ENCODE peak calls at places on chromosome 6, in eight cellular contexts. U is osteoblast; Q is CD8-positive, alpha-beta T cell; Y is endodermal cell; P is ovary; D is GM12864; H is IMR-90; N is transverse colon. L is an unnamed sample.

GRCh38 chr6:30543824-30544223 is 12.5 kb downstream of the GNL1 start:
- DNase-seq in U (no peak), Q (peak; percentile 37), Y (peak; percentile 5), P (no peak), D (no peak), H (no peak), N (no peak), L (no peak)

GRCh38 chr6:29626948-29627761 is 5.8 kb downstream of the GABBR1 start:
- DNase-seq in U (peak; percentile 85), Q (no peak), Y (peak; percentile 70), P (peak; percentile 40), D (no peak), H (no peak), N (no peak), L (no peak)

GRCh38 chr6:161349886-161350285 is 76.0 kb upstream of the AGPAT4 start:
- DNase-seq in U (no peak), Q (no peak), Y (no peak), P (no peak), D (no peak), H (no peak), N (no peak), L (no peak)

GRCh38 chr6:41596807-41597206 is 41.5 kb upstream of the MDFI start:
- DNase-seq in U (no peak), Q (no peak), Y (no peak), P (no peak), D (no peak), H (no peak), N (no peak), L (no peak)

GRCh38 chr6:105432797-105433196 is 29.9 kb upstream of the PREP start:
- DNase-seq in U (peak; percentile 48), Q (no peak), Y (no peak), P (no peak), D (no peak), H (peak; percentile 83), N (no peak), L (no peak)

GRCh38 chr6:109197061-109197460 is 101.8 kb downstream of the CEP57L1 start:
- DNase-seq in U (peak; percentile 27), Q (no peak), Y (no peak), P (no peak), D (no peak), H (no peak), N (no peak), L (no peak)

GRCh38 chr6:125858427-125859320 is 67.9 kb downstream of the NCOA7 start:
- DNase-seq in U (peak; percentile 81), Q (peak; percentile 6), Y (peak; percentile 92), P (peak; percentile 57), D (peak; percentile 8), H (peak; percentile 80), N (peak; percentile 65), L (no peak)

GRCh38 chr6:17098538-17098937 is 3.3 kb upstream of the STMND1 start:
- DNase-seq in U (no peak), Q (no peak), Y (peak; percentile 57), P (no peak), D (no peak), H (peak; percentile 47), N (no peak), L (no peak)

GRCh38 chr6:7910298-7910653 is 312 bp downstream of the TXNDC5 start:
- DNase-seq in U (peak; percentile 93), Q (no peak), Y (no peak), P (no peak), D (no peak), H (no peak), N (no peak), L (no peak)

GRCh38 chr6:111657146-111657545 is 51.5 kb upstream of the TRAF3IP2 start:
- DNase-seq in U (no peak), Q (no peak), Y (no peak), P (no peak), D (no peak), H (peak; percentile 74), N (no peak), L (no peak)

GRCh38 chr6:90468859-90469258 is 118.0 kb downstream of the MAP3K7 start:
- DNase-seq in U (no peak), Q (no peak), Y (no peak), P (no peak), D (no peak), H (no peak), N (no peak), L (no peak)

GRCh38 chr6:154466139-154466538 is 44.3 kb downstream of the CNKSR3 start:
- DNase-seq in U (no peak), Q (no peak), Y (no peak), P (no peak), D (no peak), H (no peak), N (no peak), L (no peak)

GRCh38 chr6:17907467-17908229 is 79.8 kb downstream of the KIF13A start:
- DNase-seq in U (peak; percentile 69), Q (no peak), Y (no peak), P (peak; percentile 75), D (no peak), H (peak; percentile 100), N (peak; percentile 61), L (peak; percentile 61)

GRCh38 chr6:160750276-160750689 is 48.2 kb downstream of the PLG start:
- DNase-seq in U (peak; percentile 15), Q (no peak), Y (peak; percentile 90), P (no peak), D (no peak), H (no peak), N (no peak), L (no peak)

DNA sequence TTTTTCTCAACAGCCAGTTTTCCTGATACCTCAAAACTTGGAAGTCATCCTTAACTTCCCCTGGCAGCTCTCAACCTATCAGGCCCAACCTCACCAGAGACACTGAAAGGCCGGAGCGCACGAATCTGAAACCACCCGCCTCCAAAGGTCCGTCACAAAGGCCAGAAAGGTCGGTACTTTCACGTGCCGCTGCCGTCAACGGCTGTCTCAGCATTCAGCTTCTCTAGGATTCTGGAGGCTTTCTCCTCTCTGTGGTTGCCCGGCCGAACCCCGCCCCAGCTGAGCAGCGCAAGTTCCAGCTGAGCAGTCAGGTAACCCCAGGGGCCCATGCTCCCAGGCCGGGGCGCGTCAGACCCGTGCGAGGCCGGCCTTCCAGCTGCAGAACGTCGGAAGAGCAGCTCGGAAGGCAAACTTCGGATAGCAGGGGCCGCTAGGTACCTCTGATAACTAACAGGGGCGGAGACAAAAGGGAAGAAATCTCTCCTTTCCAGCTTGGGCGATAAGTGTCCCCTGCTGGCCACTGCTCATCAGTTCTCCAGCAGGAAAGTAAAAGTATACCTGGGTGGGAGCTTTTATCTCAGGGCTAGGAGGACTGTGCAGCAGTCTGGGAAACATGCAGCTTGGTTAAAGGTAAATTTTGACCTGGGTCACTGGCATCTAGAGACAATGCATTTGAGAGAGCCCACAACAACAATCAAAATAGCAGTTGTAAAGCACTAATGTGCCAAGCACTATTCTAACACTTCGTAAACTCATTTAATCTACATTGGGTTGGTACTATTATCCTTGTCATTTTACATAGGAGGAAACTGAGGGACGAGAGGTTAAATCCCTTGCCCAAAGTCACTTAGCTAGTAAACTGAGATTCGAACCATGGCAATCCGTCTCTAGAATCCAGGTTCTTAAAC is 16.1 kb downstream of the ZSCAN12 start:
- DNase-seq in U (peak; percentile 91), Q (peak; percentile 35), Y (peak; percentile 97), P (peak; percentile 86), D (peak; percentile 41), H (peak; percentile 93), N (peak; percentile 92), L (peak; percentile 92)
- H3K4me3 ChIP-seq in U (peak overlapping the region; percentile 73), Q (peak overlapping the region; percentile 17), Y (peak overlapping the region; percentile 75), P (peak overlapping the region; percentile 32), D (peak overlapping the region; percentile 6), H (peak overlapping the region; percentile 48), N (no peak overlapping the region), L (no peak overlapping the region)

GRCh38 chr6:36098253-36098919 is 31.9 kb upstream of the MAPK13 start:
- DNase-seq in U (no peak), Q (no peak), Y (no peak), P (no peak), D (no peak), H (no peak), N (no peak), L (no peak)

GRCh38 chr6:36095497-36096391 is 34.6 kb upstream of the MAPK13 start:
- DNase-seq in U (no peak), Q (no peak), Y (no peak), P (no peak), D (no peak), H (no peak), N (peak; percentile 74), L (peak; percentile 72)

GRCh38 chr6:36099872-36100483 is 30.3 kb upstream of the MAPK13 start:
- DNase-seq in U (peak; percentile 47), Q (peak; percentile 47), Y (no peak), P (no peak), D (no peak), H (no peak), N (no peak), L (no peak)

GRCh38 chr6:36101691-36102090 is 28.6 kb upstream of the MAPK13 start:
- DNase-seq in U (no peak), Q (no peak), Y (no peak), P (no peak), D (no peak), H (no peak), N (no peak), L (no peak)

DNA sequence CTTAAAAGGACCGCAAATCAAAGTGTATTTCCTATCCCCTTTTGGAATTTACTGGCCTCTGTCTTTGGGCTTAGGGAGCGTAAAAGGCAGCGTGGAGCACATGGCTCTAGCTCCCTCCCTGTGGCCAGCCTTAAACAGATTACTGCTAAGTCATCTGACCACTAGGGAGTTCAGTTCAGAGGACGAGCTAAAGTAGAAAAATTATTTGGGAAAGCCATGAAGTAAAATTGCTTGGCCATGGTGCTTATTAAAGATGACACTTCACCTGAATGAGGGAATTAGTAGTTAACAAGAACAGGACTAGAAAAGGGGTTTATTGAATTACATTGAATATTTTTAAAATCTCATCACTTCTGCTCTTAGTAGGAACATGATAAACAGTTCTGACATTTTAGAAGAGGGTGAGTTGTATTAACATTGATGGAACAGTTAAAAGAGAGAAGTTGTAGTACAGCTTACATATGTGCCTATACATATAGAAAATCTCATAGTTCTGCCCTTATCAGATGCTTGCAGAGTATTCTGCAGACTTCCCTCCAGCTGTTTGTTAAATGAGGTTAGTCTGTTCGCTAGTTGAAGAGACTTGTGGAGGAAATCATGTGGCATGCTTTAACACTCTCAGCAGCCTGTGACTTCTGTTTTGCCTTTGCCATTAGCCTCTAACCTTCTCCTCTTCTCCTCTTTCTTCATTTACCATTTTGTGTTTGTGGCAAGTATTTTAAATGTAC is 31.2 kb upstream of the MAPK13 start:
- DNase-seq in U (no peak), Q (no peak), Y (peak; percentile 61), P (no peak), D (no peak), H (peak; percentile 20), N (no peak), L (no peak)
- TF ChIP-seq CTCF in U (no peak), Q (no peak), Y (peak; percentile 59), P (no peak), D (no peak), H (no peak), N (no peak), L (no peak)

DNA sequence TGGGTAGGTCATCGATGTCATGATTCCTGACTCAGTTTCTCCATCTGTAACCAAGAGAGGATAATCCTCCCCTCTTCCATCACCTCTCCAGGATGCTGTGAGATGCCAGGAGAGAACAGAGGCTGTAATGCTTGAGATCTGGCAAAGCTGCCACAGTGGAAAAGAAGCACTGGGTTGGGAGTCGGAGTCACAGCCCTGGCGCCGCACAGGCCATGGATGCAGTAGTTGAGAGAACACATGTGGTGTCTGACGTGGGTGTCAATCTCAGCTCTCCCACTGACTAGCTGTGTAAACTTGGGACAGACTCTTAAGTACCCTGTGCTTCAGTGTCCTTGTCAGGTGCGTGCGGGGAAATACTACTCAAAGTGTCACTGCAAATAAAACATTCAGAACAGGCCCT is 47.3 kb downstream of the LRFN2 start:
- DNase-seq in U (no peak), Q (no peak), Y (no peak), P (no peak), D (no peak), H (no peak), N (no peak), L (no peak)
- H3K4me3 ChIP-seq in U (no peak overlapping the region), Q (no peak overlapping the region), Y (no peak overlapping the region), P (no peak overlapping the region), D (no peak overlapping the region), H (no peak overlapping the region), N (no peak overlapping the region), L (no peak overlapping the region)

GRCh38 chr6:146111864-146112263 is 83.0 kb downstream of the GRM1 start:
- DNase-seq in U (no peak), Q (no peak), Y (no peak), P (no peak), D (no peak), H (no peak), N (no peak), L (no peak)
- TF ChIP-seq CTCF in U (no peak), Q (no peak), Y (peak; percentile 46), P (no peak), D (no peak), H (no peak), N (no peak), L (no peak)